ENCODE peak calls at places on chromosomes 1 and 21, in seven cellular contexts. Z is pulmonary artery endothelial cell, X is AG09319, O is PC-3, S is pons, Y is H54, N is endothelial cell. U is an unnamed sample.

GRCh38 chr1:161747789-161748188 is 1.8 kb upstream of the DUSP12 start:
- DNase-seq in Y (no peak), Z (no peak), S (no peak), O (no peak), N (no peak), X (no peak), U (no peak)

GRCh38 chr21:39715804-39716397 is 29.1 kb upstream of the IGSF5 start:
- DNase-seq in Z (no peak), S (peak), N (peak), O (peak), Y (peak), X (peak), U (peak)

GRCh38 chr1:192516776-192517297 is 58.7 kb upstream of the RGS1 start:
- DNase-seq in X (no peak), O (peak), Z (no peak), S (peak), Y (no peak), N (no peak), U (no peak)

GRCh38 chr1:96992871-96993270 is 271.3 kb downstream of the PTBP2 start:
- DNase-seq in S (no peak), O (no peak), Z (no peak), X (no peak), Y (no peak), N (no peak), U (no peak)

GRCh38 chr1:44826375-44827196 is 16.5 kb downstream of the PTCH2 start:
- DNase-seq in N (peak), O (no peak), Z (no peak), S (peak), X (no peak), Y (no peak), U (no peak)

GRCh38 chr1:245673920-245674414 is 519.2 kb downstream of the KIF26B start:
- DNase-seq in O (peak), S (no peak), Y (no peak), X (no peak), N (no peak), Z (no peak), U (no peak)

GRCh38 chr1:27556781-27557595 is 47.0 kb downstream of the AHDC1 start:
- DNase-seq in Z (peak), N (peak), Y (peak), S (peak), O (peak), X (peak), U (peak)

GRCh38 chr1:152162826-152163463 is 3.9 kb upstream of the RPTN start:
- DNase-seq in X (peak), Y (peak), S (no peak), O (peak), N (no peak), Z (no peak), U (no peak)

GRCh38 chr1:183306317-183307042 is 111.7 kb downstream of the NMNAT2 start:
- DNase-seq in S (no peak), N (no peak), O (peak), Y (no peak), X (no peak), Z (no peak), U (no peak)

GRCh38 chr1:213829806-213830205 is 158.0 kb upstream of the PROX1 start:
- DNase-seq in N (no peak), O (no peak), Y (no peak), S (no peak), Z (no peak), X (no peak), U (no peak)

GRCh38 chr1:20100632-20101355 is 18.5 kb downstream of the PLA2G2D start:
- DNase-seq in O (peak), N (peak), Z (no peak), S (peak), X (no peak), Y (peak), U (peak)

GRCh38 chr1:39045231-39045630 is 19.1 kb downstream of the NDUFS5 start:
- DNase-seq in S (no peak), O (no peak), N (no peak), Y (no peak), X (no peak), Z (no peak), U (no peak)

GRCh38 chr1:25435315-25436103 is 4.8 kb downstream of the MACO1 start:
- DNase-seq in S (peak), X (no peak), Z (no peak), N (no peak), O (no peak), Y (no peak), U (no peak)

GRCh38 chr1:231236131-231236571 is 4.9 kb upstream of the GNPAT start:
- DNase-seq in N (no peak), X (no peak), Y (no peak), Z (no peak), O (no peak), S (no peak), U (no peak)

GRCh38 chr1:62054188-62054587 is 140.5 kb upstream of the L1TD1 start:
- DNase-seq in Z (no peak), O (no peak), Y (no peak), N (no peak), S (no peak), X (no peak), U (no peak)

GRCh38 chr1:21620461-21620860 is 48.7 kb downstream of the RAP1GAP start:
- DNase-seq in Y (no peak), X (no peak), S (no peak), O (no peak), N (no peak), Z (no peak), U (peak)

GRCh38 chr1:181159451-181160151 is 71.1 kb downstream of the IER5 start:
- DNase-seq in Y (peak), O (peak), S (no peak), N (no peak), X (no peak), Z (peak), U (no peak)

GRCh38 chr21:36706482-36706852 is 7.6 kb downstream of the SIM2 start:
- DNase-seq in N (no peak), O (no peak), X (no peak), Z (no peak), S (no peak), Y (no peak), U (no peak)

GRCh38 chr1:65238010-65238409 is 71.3 kb upstream of the DNAJC6 start:
- DNase-seq in O (no peak), Y (no peak), S (no peak), Z (no peak), N (no peak), X (no peak), U (no peak)

GRCh38 chr1:203025721-203026665 is at the start of gene PPFIA4:
- DNase-seq in N (peak), Z (peak), X (peak), Y (peak), S (peak), O (peak), U (peak)

GRCh38 chr1:227884370-227885134 is 63.2 kb downstream of the WNT9A start:
- DNase-seq in O (no peak), Y (no peak), N (no peak), Z (no peak), X (no peak), S (no peak), U (peak)

GRCh38 chr1:6358757-6359567 is 34.6 kb downstream of the ACOT7 start:
- DNase-seq in Z (peak), X (peak), Y (no peak), N (peak), O (no peak), S (no peak), U (peak)

GRCh38 chr1:79705218-79705617 is 698.7 kb upstream of the ADGRL4 start:
- DNase-seq in Z (no peak), S (no peak), O (no peak), Y (no peak), N (no peak), X (no peak), U (no peak)

GRCh38 chr1:15627343-15627988 is 10.2 kb downstream of the DDI2 start:
- DNase-seq in Z (no peak), S (peak), N (no peak), Y (no peak), O (no peak), X (no peak), U (no peak)

GRCh38 chr1:218209351-218209861 is 75.7 kb upstream of the RRP15 start:
- DNase-seq in Y (peak), Z (no peak), X (peak), S (no peak), O (peak), N (no peak), U (no peak)

GRCh38 chr1:24266398-24266941 is 52.7 kb upstream of the GRHL3 start:
- DNase-seq in X (no peak), O (peak), Z (no peak), N (no peak), S (no peak), Y (peak), U (no peak)

GRCh38 chr1:215543191-215543606 is 23.9 kb upstream of the KCTD3 start:
- DNase-seq in Y (no peak), N (no peak), S (no peak), Z (no peak), X (no peak), O (peak), U (no peak)

GRCh38 chr1:14612281-14612680 is 13.8 kb downstream of the KAZN start:
- DNase-seq in Z (no peak), O (no peak), N (no peak), Y (no peak), S (no peak), X (no peak), U (no peak)

GRCh38 chr1:16903054-16903453 is 7.3 kb downstream of the RNU1-2 start:
- DNase-seq in O (peak), X (no peak), N (no peak), Y (no peak), Z (no peak), S (no peak), U (no peak)

GRCh38 chr21:14454642-14455009 is 71.7 kb upstream of the HSPA13 start:
- DNase-seq in N (no peak), X (no peak), Z (no peak), S (no peak), O (no peak), Y (no peak), U (no peak)

GRCh38 chr1:71086331-71086730 is 5.5 kb upstream of the ZRANB2 start:
- DNase-seq in S (no peak), Z (no peak), O (peak), Y (no peak), N (no peak), X (no peak), U (no peak)

U was measured in D341Med.